ENCODE peak calls at places on chromosomes 3 and 15, in six cellular contexts. G is AG08395; U is stimulated activated CD4-positive, alpha-beta T cell treated with anti-CD3 and anti-CD28 coated beads, Interleukin-4, amount 100 ng/mL, for 24 hours; B is SJSA1; L is skeletal muscle cell; R is H4. V is an unnamed sample.

GRCh38 chr15:99416191-99417188 is 149.3 kb upstream of the MEF2A start:
- DNase-seq in G (no peak), U (no peak), B (no peak), L (no peak), R (no peak), V (peak)

GRCh38 chr3:119084371-119085069 is 49.9 kb upstream of the IGSF11 start:
- DNase-seq in G (no peak), U (no peak), B (no peak), L (no peak), R (peak), V (peak)

GRCh38 chr15:65818927-65819562 is 27.0 kb upstream of the DENND4A start:
- DNase-seq in G (no peak), U (peak), B (no peak), L (no peak), R (no peak), V (no peak)

GRCh38 chr15:98231696-98232440 is 271.4 kb downstream of the ARRDC4 start:
- DNase-seq in G (peak), U (no peak), B (no peak), L (peak), R (no peak), V (no peak)

GRCh38 chr15:100602822-100603393 is 519 bp downstream of the ASB7 start:
- DNase-seq in G (no peak), U (peak), B (no peak), L (no peak), R (no peak), V (no peak)

GRCh38 chr3:177451277-177451880 is 254.1 kb upstream of the TBL1XR1 start:
- DNase-seq in G (no peak), U (no peak), B (no peak), L (no peak), R (no peak), V (no peak)

GRCh38 chr3:99413504-99413903 is 224.9 kb upstream of the COL8A1 start:
- DNase-seq in G (peak), U (no peak), B (peak), L (no peak), R (no peak), V (no peak)

GRCh38 chr3:181276358-181276896 is 286.9 kb upstream of the DNAJC19 start:
- DNase-seq in G (no peak), U (no peak), B (no peak), L (no peak), R (no peak), V (no peak)

GRCh38 chr15:39184701-39185390 is 396.0 kb upstream of the THBS1 start:
- DNase-seq in G (no peak), U (no peak), B (peak), L (no peak), R (no peak), V (no peak)

GRCh38 chr15:60476713-60477112 is 2.2 kb downstream of the ICE2 start:
- DNase-seq in G (peak), U (no peak), B (no peak), L (no peak), R (peak), V (no peak)

GRCh38 chr3:122793568-122794416 is at the start of gene HSPBAP1:
- DNase-seq in G (peak), U (peak), B (peak), L (peak), R (peak), V (peak)

GRCh38 chr15:43370310-43370974 is 401 bp downstream of the ZSCAN29 start:
- DNase-seq in G (peak), U (no peak), B (no peak), L (no peak), R (no peak), V (no peak)

GRCh38 chr15:93068581-93069199 is 20.3 kb downstream of the RGMA start:
- DNase-seq in G (no peak), U (no peak), B (no peak), L (no peak), R (no peak), V (no peak)

GRCh38 chr3:188734395-188734794 is 437.4 kb upstream of the TPRG1 start:
- DNase-seq in G (no peak), U (no peak), B (no peak), L (peak), R (no peak), V (no peak)

GRCh38 chr3:87771338-87772059 is 287.3 kb downstream of the CGGBP1 start:
- DNase-seq in G (no peak), U (peak), B (no peak), L (no peak), R (peak), V (peak)

GRCh38 chr3:194067949-194068362 is 68.0 kb upstream of the HES1 start:
- DNase-seq in G (no peak), U (no peak), B (no peak), L (no peak), R (peak), V (no peak)

GRCh38 chr15:40474581-40474980 is 3.8 kb downstream of the CHST14 start:
- DNase-seq in G (no peak), U (no peak), B (no peak), L (no peak), R (no peak), V (no peak)

GRCh38 chr15:76636059-76636458 is 269.1 kb downstream of the SCAPER start:
- DNase-seq in G (no peak), U (no peak), B (no peak), L (no peak), R (no peak), V (no peak)

GRCh38 chr3:115251509-115251908 is 104.4 kb upstream of the ZBTB20 start:
- DNase-seq in G (no peak), U (no peak), B (no peak), L (no peak), R (no peak), V (no peak)

GRCh38 chr3:188827078-188827477 is 344.7 kb upstream of the TPRG1 start:
- DNase-seq in G (no peak), U (no peak), B (no peak), L (no peak), R (no peak), V (no peak)